ENCODE peak calls at places on chromosomes 1 and 21, in four cellular contexts. E is SK-N-SH, R is H1, S is K562. I is an unnamed sample.

GRCh38 chr1:201561195-201561564 is 22.3 kb downstream of the NAV1 start:
- DNase-seq in E (no peak), R (no peak), S (no peak), I (no peak)

GRCh38 chr1:26169201-26169600 is 438 bp upstream of the C1orf232 start:
- DNase-seq in E (no peak), R (no peak), S (no peak), I (no peak)

GRCh38 chr1:78168306-78168705 is 122.5 kb downstream of the GIPC2 start:
- DNase-seq in E (no peak), R (no peak), S (no peak), I (no peak)

GRCh38 chr1:7845761-7846160 is 7.1 kb downstream of the UTS2 start:
- DNase-seq in E (no peak), R (no peak), S (no peak), I (no peak)

GRCh38 chr1:154492115-154492514 is 9.9 kb upstream of the TDRD10 start:
- DNase-seq in E (no peak), R (no peak), S (no peak), I (no peak)

GRCh38 chr1:210397252-210397651 is 68.5 kb downstream of the HHAT start:
- DNase-seq in E (no peak), R (no peak), S (no peak), I (no peak)

GRCh38 chr1:36383240-36383639 is 2.5 kb downstream of the STK40 start:
- DNase-seq in E (no peak), R (no peak), S (no peak), I (no peak)

GRCh38 chr1:41494351-41495170 is 10.1 kb upstream of the EDN2 start:
- DNase-seq in E (no peak), R (no peak), S (no peak), I (no peak)

GRCh38 chr1:79124756-79125155 is 118.2 kb upstream of the ADGRL4 start:
- DNase-seq in E (no peak), R (no peak), S (no peak), I (no peak)

GRCh38 chr21:43854773-43855633 is 10.0 kb upstream of the AGPAT3 start:
- DNase-seq in E (no peak), R (no peak), S (peak), I (no peak)

GRCh38 chr1:162358928-162359327 is 17.7 kb downstream of the SPATA46 start:
- DNase-seq in E (no peak), R (no peak), S (no peak), I (no peak)

GRCh38 chr1:41683681-41684500 is 199.4 kb upstream of the EDN2 start:
- DNase-seq in E (no peak), R (no peak), S (peak), I (no peak)

GRCh38 chr1:27536767-27537166 is 46.8 kb upstream of the WASF2 start:
- DNase-seq in E (peak), R (no peak), S (no peak), I (peak)

GRCh38 chr21:43340491-43341348 is 86.2 kb downstream of the SIK1 start:
- DNase-seq in E (no peak), R (no peak), S (no peak), I (no peak)

GRCh38 chr21:42675403-42675802 is 22.0 kb downstream of the PDE9A start:
- DNase-seq in E (no peak), R (no peak), S (no peak), I (no peak)

GRCh38 chr1:60265560-60266535 is 192.3 kb upstream of the C1orf87 start:
- DNase-seq in E (no peak), R (no peak), S (no peak), I (no peak)

GRCh38 chr1:29145739-29146437 is 22.2 kb upstream of the TMEM200B start:
- DNase-seq in E (no peak), R (no peak), S (no peak), I (no peak)

GRCh38 chr1:50969611-50970507 is at the start of gene CDKN2C:
- DNase-seq in E (peak), R (no peak), S (peak), I (peak)

GRCh38 chr21:32597205-32597604 is 11.9 kb upstream of the TCP10L start:
- DNase-seq in E (no peak), R (no peak), S (no peak), I (no peak)

GRCh38 chr1:226656601-226657277 is 82.3 kb downstream of the ITPKB start:
- DNase-seq in E (peak), R (no peak), S (no peak), I (no peak)

GRCh38 chr1:1144122-1144842 is 28.4 kb upstream of the C1orf159 start:
- DNase-seq in E (no peak), R (no peak), S (no peak), I (peak)

GRCh38 chr21:41189147-41189538 is 21.2 kb downstream of the BACE2 start:
- DNase-seq in E (no peak), R (no peak), S (no peak), I (no peak)

GRCh38 chr1:180926164-180926981 is 13.7 kb downstream of the KIAA1614 start:
- DNase-seq in E (peak), R (no peak), S (peak), I (no peak)

GRCh38 chr21:43966946-43967512 is 45.1 kb upstream of the TRAPPC10 start:
- DNase-seq in E (no peak), R (no peak), S (no peak), I (no peak)

GRCh38 chr1:3831689-3832088 is 25.3 kb downstream of the CEP104 start:
- DNase-seq in E (peak), R (no peak), S (no peak), I (no peak)

GRCh38 chr1:151024540-151025146 is 11.7 kb upstream of the BNIPL start:
- DNase-seq in E (peak), R (peak), S (peak), I (peak)

GRCh38 chr21:45538381-45539045 is 3.7 kb downstream of the SLC19A1 start:
- DNase-seq in E (no peak), R (no peak), S (no peak), I (peak)
- TF ChIP-seq TEAD4 in E (no peak), R (no peak), S (no peak), I (no peak)

GRCh38 chr21:28821276-28822063 is 171.2 kb downstream of the LTN1 start:
- DNase-seq in E (no peak), R (no peak), S (no peak), I (no peak)
- TF ChIP-seq TEAD4 in E (peak), R (no peak), S (no peak), I (no peak)

GRCh38 chr1:109687641-109688499 is at the start of gene GSTM1:
- DNase-seq in E (no peak), R (peak), S (no peak), I (no peak)
- TF ChIP-seq TEAD4 in E (no peak), R (no peak), S (no peak), I (no peak)

DNA sequence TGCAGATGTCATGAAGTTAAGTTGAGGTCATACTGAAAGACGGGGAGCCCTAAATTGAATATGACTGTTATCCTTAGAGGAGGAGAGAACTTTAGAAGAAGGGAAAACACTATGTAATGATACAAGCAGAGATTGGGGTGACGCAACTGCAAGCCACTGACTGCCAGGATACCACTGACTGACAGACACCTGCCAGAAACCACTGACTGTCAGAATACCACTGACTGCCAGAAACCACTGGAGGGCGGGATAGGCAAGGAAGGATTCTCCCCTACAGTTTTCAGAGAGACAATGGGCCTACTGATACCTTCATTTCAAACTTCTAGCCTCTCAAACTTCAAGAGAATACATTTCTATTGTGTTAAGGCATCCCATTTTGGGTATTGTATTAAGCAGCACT is 388.7 kb downstream of the USH2A start:
- DNase-seq in E (no peak), R (peak), S (no peak), I (peak)
- TF ChIP-seq TEAD4 in E (no peak), R (peak), S (no peak), I (no peak)

GRCh38 chr1:193033610-193034009 is 25.6 kb downstream of the UCHL5 start:
- DNase-seq in E (no peak), R (no peak), S (no peak), I (no peak)
- TF ChIP-seq TEAD4 in E (no peak), R (no peak), S (no peak), I (no peak)

DNA sequence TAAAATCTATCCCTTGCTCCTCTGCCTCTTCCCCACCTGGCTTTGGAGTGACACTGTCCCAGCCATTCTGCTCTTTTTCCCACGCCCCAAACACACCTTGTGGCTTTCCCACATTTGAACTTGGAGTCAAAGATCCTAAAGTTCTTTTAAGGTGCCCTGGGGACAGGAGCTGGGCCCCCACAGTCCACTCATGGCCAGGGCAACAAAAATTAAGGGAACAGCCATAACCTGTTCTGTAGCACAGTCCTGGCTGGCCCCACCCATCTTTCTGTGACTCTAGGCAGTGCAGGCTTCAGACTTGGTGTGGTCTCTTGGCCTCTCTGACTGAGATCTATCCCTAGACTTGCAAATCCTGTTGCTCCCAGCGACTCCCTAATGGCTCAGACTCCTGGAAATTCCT is 143.0 kb upstream of the MAGI3 start:
- DNase-seq in E (no peak), R (no peak), S (no peak), I (no peak)
- TF ChIP-seq TEAD4 in E (no peak), R (no peak), S (no peak), I (no peak)

GRCh38 chr1:196659471-196659870 is 7.6 kb downstream of the CFH start:
- DNase-seq in E (no peak), R (no peak), S (no peak), I (no peak)
- TF ChIP-seq TEAD4 in E (no peak), R (no peak), S (no peak), I (no peak)

DNA sequence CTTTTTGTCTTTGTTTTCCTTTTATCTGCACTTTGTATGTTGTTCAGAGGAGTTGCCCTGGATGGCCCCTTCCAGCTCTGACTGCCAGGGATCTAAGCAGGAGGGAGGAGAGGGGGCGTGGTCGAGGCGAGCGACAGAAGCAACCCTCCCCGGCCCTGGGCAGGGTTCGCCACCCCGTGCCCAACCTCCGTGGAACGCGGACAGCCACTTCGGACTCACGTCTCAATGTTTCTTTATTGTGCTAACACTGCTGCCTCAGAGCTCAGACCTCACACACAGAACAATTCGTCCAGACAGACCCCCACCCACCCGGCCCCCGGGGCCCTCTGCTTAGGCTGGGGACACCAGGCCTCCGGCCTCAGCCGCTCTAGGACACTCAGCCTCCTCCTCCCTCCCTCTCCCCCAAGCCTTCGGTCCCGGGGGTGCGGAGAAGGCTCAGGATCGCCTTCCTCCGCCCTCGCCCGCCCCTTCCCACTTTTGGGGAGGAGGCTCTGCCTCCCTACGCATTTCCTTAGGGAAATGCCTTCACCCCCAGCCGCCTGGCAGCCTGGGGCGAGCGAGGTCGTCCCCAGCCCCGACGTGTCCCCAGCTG is 8.3 kb downstream of the VSIG8 start:
- DNase-seq in E (peak), R (no peak), S (no peak), I (peak)
- TF ChIP-seq TEAD4 in E (no peak), R (no peak), S (no peak), I (no peak)

GRCh38 chr1:209368864-209369598 is 214.5 kb upstream of the CAMK1G start:
- DNase-seq in E (no peak), R (no peak), S (no peak), I (no peak)

GRCh38 chr1:209364716-209365115 is 218.8 kb upstream of the CAMK1G start:
- DNase-seq in E (no peak), R (no peak), S (no peak), I (no peak)

GRCh38 chr1:209367031-209367813 is 216.3 kb upstream of the CAMK1G start:
- DNase-seq in E (no peak), R (no peak), S (no peak), I (no peak)

DNA sequence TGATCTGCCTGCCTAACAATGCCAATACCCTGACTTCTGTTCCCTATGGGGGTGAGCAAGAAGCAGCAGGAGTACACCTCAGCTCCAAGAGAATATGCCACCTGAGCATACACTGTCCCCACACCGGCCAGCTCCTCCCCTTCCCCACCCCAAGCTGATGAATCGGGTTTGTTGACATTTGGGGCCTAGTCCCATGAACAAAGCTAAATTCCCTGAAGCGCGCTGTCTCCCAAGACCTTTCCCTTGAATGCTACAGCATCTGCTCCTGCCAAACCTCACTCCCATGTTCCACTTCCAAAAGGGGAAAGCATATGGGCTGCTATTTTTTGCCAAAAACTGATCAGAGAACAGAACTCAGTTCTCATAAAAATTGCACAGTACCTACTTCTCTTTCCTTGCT is 220.4 kb upstream of the CAMK1G start:
- DNase-seq in E (no peak), R (no peak), S (no peak), I (no peak)
- TF ChIP-seq TEAD4 in E (no peak), R (no peak), S (no peak), I (no peak)

I was measured in WTC11.